ENCODE peak calls at places on chromosomes 5 and 9, in four cellular contexts. F is stromal cell of bone marrow, C is Ammon's horn, M is K562. A is an unnamed sample.

GRCh38 chr9:110126457-110126856 is 81.5 kb downstream of the C9orf152 start:
- DNase-seq in F (no peak), C (no peak), M (no peak), A (no peak)

GRCh38 chr5:159456722-159457462 is 126.6 kb upstream of the IL12B start:
- DNase-seq in F (no peak), C (no peak), M (no peak), A (no peak)

GRCh38 chr9:130707225-130707976 is 13.8 kb downstream of the EXOSC2 start:
- DNase-seq in F (peak), C (peak), M (no peak), A (peak)

GRCh38 chr9:121708768-121709488 is 57.5 kb downstream of the DAB2IP start:
- DNase-seq in F (no peak), C (peak), M (peak), A (no peak)

GRCh38 chr9:72931897-72932296 is 21.0 kb downstream of the ALDH1A1 start:
- DNase-seq in F (no peak), C (no peak), M (no peak), A (no peak)

GRCh38 chr5:13045897-13046551 is 898.5 kb downstream of the DNAH5 start:
- DNase-seq in F (no peak), C (no peak), M (no peak), A (no peak)

GRCh38 chr9:101387871-101388506 is 3.2 kb upstream of the BAAT start:
- DNase-seq in F (no peak), C (peak), M (no peak), A (no peak)

GRCh38 chr5:32420506-32420905 is 24.0 kb downstream of the ZFR start:
- DNase-seq in F (no peak), C (no peak), M (no peak), A (no peak)